ENCODE peak calls at places on chromosomes 12 and 14, in nine cellular contexts. Z is ovary, C is brain microvascular endothelial cell, B is esophagus squamous epithelium, Y is thyroid gland, L is DND-41, O is fibroblast of lung, P is neural progenitor cell, N is SK-N-SH. M is an unnamed sample. For H3K27me3, the result is how much of the 10 kb centered on the place peaks cover.

GRCh38 chr12:39441189-39441962 is 1.5 kb downstream of the KIF21A start:
- DNase-seq in O (no peak), P (no peak), Y (no peak), C (no peak), Z (no peak), L (no peak), N (no peak), B (no peak), M (no peak)

GRCh38 chr12:85923767-85924331 is 49.8 kb downstream of the NTS start:
- DNase-seq in O (peak), L (no peak), Z (no peak), B (no peak), Y (no peak), C (no peak), N (peak), P (peak), M (no peak)

GRCh38 chr12:24853588-24853987 is 95.3 kb downstream of the BCAT1 start:
- DNase-seq in Y (no peak), L (no peak), P (no peak), B (no peak), N (no peak), Z (no peak), O (peak), C (no peak), M (no peak)

GRCh38 chr12:57209916-57210315 is 6.7 kb upstream of the NXPH4 start:
- DNase-seq in B (no peak), P (no peak), N (no peak), C (no peak), O (no peak), Y (no peak), L (no peak), Z (no peak), M (no peak)

GRCh38 chr12:76936562-76937185 is 57.9 kb upstream of the CSRP2 start:
- DNase-seq in L (no peak), B (no peak), Z (no peak), O (no peak), P (no peak), N (no peak), Y (no peak), C (no peak), M (no peak)

GRCh38 chr12:10641735-10642500 is 28.5 kb upstream of the MAGOHB start:
- DNase-seq in Y (peak), P (no peak), N (no peak), B (no peak), Z (no peak), L (no peak), C (peak), O (peak), M (no peak)

GRCh38 chr14:98578204-98578603 is 693.8 kb downstream of the BCL11B start:
- DNase-seq in O (no peak), B (no peak), N (no peak), L (no peak), C (no peak), P (no peak), Z (no peak), Y (no peak), M (no peak)

GRCh38 chr14:92556863-92557543 is 43.4 kb downstream of the RIN3 start:
- DNase-seq in C (no peak), L (no peak), N (no peak), O (no peak), Z (no peak), B (no peak), Y (no peak), P (no peak), M (no peak)

GRCh38 chr12:14774944-14775651 is 28.2 kb downstream of the WBP11 start:
- DNase-seq in L (no peak), B (no peak), P (peak), N (peak), Y (peak), C (peak), O (peak), Z (peak), M (peak)

GRCh38 chr12:120238224-120238616 is 27.3 kb downstream of the PXN start:
- DNase-seq in N (no peak), P (no peak), C (no peak), B (no peak), L (no peak), Z (no peak), O (no peak), Y (no peak), M (no peak)

GRCh38 chr12:10363922-10364838 is 25.7 kb downstream of the KLRK1 start:
- DNase-seq in C (peak), P (peak), N (no peak), Y (peak), B (no peak), O (peak), L (peak), Z (peak), M (no peak)

GRCh38 chr12:2412305-2412643 is 359.5 kb downstream of the CACNA1C start:
- DNase-seq in C (no peak), Z (no peak), Y (no peak), P (peak), N (peak), O (no peak), L (no peak), B (no peak), M (peak)

GRCh38 chr14:25413058-25413457 is 363.1 kb upstream of the STXBP6 start:
- DNase-seq in O (no peak), B (no peak), P (no peak), Y (no peak), C (no peak), L (no peak), N (no peak), Z (no peak), M (no peak)

GRCh38 chr14:103188691-103189480 is 65.6 kb downstream of the TNFAIP2 start:
- DNase-seq in O (no peak), P (peak), B (no peak), L (no peak), Z (peak), C (no peak), Y (peak), N (peak), M (peak)

GRCh38 chr12:62191747-62192485 is 68.3 kb upstream of the USP15 start:
- DNase-seq in O (peak), Y (peak), N (peak), P (peak), L (peak), Z (peak), B (no peak), C (peak), M (peak)

GRCh38 chr12:14384783-14385638 is 19.5 kb downstream of the ATF7IP start:
- DNase-seq in P (peak), O (peak), L (peak), Z (peak), B (no peak), Y (peak), C (peak), N (peak), M (peak)

GRCh38 chr14:61561657-61562276 is 133.5 kb upstream of the HIF1A start:
- DNase-seq in B (peak), O (peak), C (peak), N (peak), Z (peak), P (no peak), L (no peak), Y (peak), M (no peak)

GRCh38 chr12:14946856-14947255 is 8.5 kb upstream of the ERP27 start:
- DNase-seq in C (no peak), P (no peak), N (no peak), O (no peak), L (no peak), B (no peak), Y (no peak), Z (no peak), M (no peak)

GRCh38 chr12:21615441-21615840 is 10.8 kb upstream of the GYS2 start:
- DNase-seq in O (no peak), N (no peak), Y (no peak), L (no peak), B (no peak), P (no peak), Z (no peak), C (peak), M (no peak)

GRCh38 chr14:91311284-91311662 is 66.8 kb upstream of the GPR68 start:
- DNase-seq in C (no peak), L (peak), P (no peak), B (no peak), N (no peak), O (no peak), Z (no peak), Y (no peak), M (no peak)

GRCh38 chr12:32140867-32141266 is 34.2 kb downstream of the BICD1 start:
- DNase-seq in B (no peak), O (no peak), Y (no peak), N (no peak), C (no peak), P (no peak), L (no peak), Z (no peak), M (no peak)

GRCh38 chr14:65255583-65256443 is 153.5 kb upstream of the MAX start:
- DNase-seq in Y (peak), L (peak), B (no peak), O (no peak), N (peak), P (peak), C (no peak), Z (no peak), M (peak)

GRCh38 chr12:26269554-26270284 is 74.3 kb downstream of the SSPN start:
- DNase-seq in P (no peak), N (no peak), Y (peak), L (no peak), B (no peak), O (no peak), Z (no peak), C (no peak), M (no peak)

GRCh38 chr12:63930971-63931370 is 86.5 kb downstream of the SRGAP1 start:
- DNase-seq in N (no peak), P (no peak), L (no peak), B (no peak), C (no peak), O (peak), Z (no peak), Y (no peak), M (no peak)

GRCh38 chr12:6548556-6549378 is 7.1 kb downstream of the IFFO1 start:
- DNase-seq in L (no peak), Z (no peak), B (no peak), O (peak), C (no peak), N (no peak), Y (no peak), P (no peak), M (peak)

GRCh38 chr12:37666069-37666781 is 650.3 kb upstream of the ALG10B start:
- DNase-seq in O (no peak), L (no peak), C (no peak), N (no peak), B (no peak), Z (no peak), P (no peak), Y (no peak), M (no peak)

GRCh38 chr12:49478949-49479664 is 59.7 kb upstream of the KCNH3 start:
- DNase-seq in C (no peak), B (no peak), N (no peak), O (no peak), P (no peak), Y (peak), Z (no peak), L (no peak), M (peak)

GRCh38 chr12:116718578-116719454 is 19.1 kb downstream of the SPRING1 start:
- DNase-seq in L (no peak), N (no peak), O (peak), C (no peak), Y (no peak), B (no peak), P (no peak), Z (no peak), M (no peak)

GRCh38 chr12:32535260-32535999 is 136.1 kb downstream of the FGD4 start:
- DNase-seq in Y (peak), L (peak), P (peak), Z (peak), N (peak), B (no peak), C (peak), O (peak), M (peak)

GRCh38 chr12:45914090-45914489 is 76.3 kb downstream of the SCAF11 start:
- DNase-seq in N (no peak), L (no peak), O (peak), Y (no peak), C (peak), P (peak), Z (no peak), B (no peak), M (peak)

GRCh38 chr12:25420116-25420515 is 133.0 kb downstream of the LMNTD1 start:
- DNase-seq in N (no peak), Z (no peak), B (no peak), C (peak), Y (no peak), O (no peak), P (peak), L (no peak), M (no peak)

GRCh38 chr12:104790296-104791125 is 167.6 kb downstream of the SLC41A2 start:
- DNase-seq in O (peak), C (no peak), Z (peak), N (peak), Y (peak), L (peak), B (no peak), P (peak), M (peak)

GRCh38 chr14:103879570-103880333 is 32.4 kb upstream of the PPP1R13B start:
- DNase-seq in O (no peak), N (peak), P (no peak), L (no peak), C (no peak), Z (peak), Y (peak), B (no peak), M (peak)

GRCh38 chr12:4270670-4271432 is 2.7 kb upstream of the CCND2 start:
- DNase-seq in O (peak), Z (peak), C (no peak), N (peak), Y (peak), P (peak), L (peak), B (no peak), M (peak)

GRCh38 chr14:38143651-38144505 is 63.8 kb upstream of the SSTR1 start:
- DNase-seq in L (no peak), N (no peak), O (peak), Z (no peak), Y (no peak), C (peak), B (no peak), P (no peak), M (no peak)

GRCh38 chr12:47905313-47905730 is 528 bp upstream of the VDR start:
- DNase-seq in C (no peak), B (no peak), L (no peak), P (no peak), O (no peak), Z (peak), N (peak), Y (peak), M (peak)

GRCh38 chr12:78759387-78759786 is 105.2 kb upstream of the SYT1 start:
- DNase-seq in L (no peak), Y (no peak), P (no peak), Z (no peak), B (no peak), C (peak), O (peak), N (no peak), M (no peak)

GRCh38 chr12:44021471-44021971 is 185.6 kb downstream of the TMEM117 start:
- DNase-seq in O (no peak), L (no peak), C (no peak), B (no peak), N (no peak), Z (no peak), Y (no peak), P (no peak), M (no peak)

GRCh38 chr12:115354476-115354890 is 670.5 kb upstream of the TBX3 start:
- DNase-seq in P (no peak), B (no peak), C (no peak), N (no peak), L (no peak), O (peak), Y (no peak), Z (no peak), M (no peak)

GRCh38 chr12:75129275-75129674 is 80.4 kb downstream of the KCNC2 start:
- DNase-seq in C (no peak), L (no peak), Z (no peak), Y (no peak), N (no peak), P (no peak), O (no peak), B (no peak), M (no peak)
- H3K27me3 ChIP-seq in C (under half), L (under half), Z (under half), Y (under half), N (under half), P (under half), O (under half), B (under half), M (under half)

GRCh38 chr12:130948136-130948535 is 5.6 kb upstream of the ADGRD1 start:
- DNase-seq in Y (no peak), B (no peak), L (no peak), N (no peak), O (no peak), Z (no peak), C (no peak), P (peak), M (peak)

GRCh38 chr12:130945793-130946492 is 7.8 kb upstream of the ADGRD1 start:
- DNase-seq in B (no peak), O (peak), C (no peak), L (no peak), P (no peak), N (no peak), Z (no peak), Y (peak), M (no peak)

GRCh38 chr12:130948751-130949150 is 5.0 kb upstream of the ADGRD1 start:
- DNase-seq in P (no peak), B (no peak), O (no peak), N (no peak), Z (no peak), L (no peak), Y (no peak), C (no peak), M (no peak)

GRCh38 chr12:130947028-130947427 is 6.7 kb upstream of the ADGRD1 start:
- DNase-seq in L (no peak), P (no peak), N (no peak), O (no peak), Z (peak), B (no peak), C (no peak), Y (no peak), M (no peak)

GRCh38 chr12:130944878-130945277 is 8.8 kb upstream of the ADGRD1 start:
- DNase-seq in Z (no peak), B (no peak), N (no peak), L (no peak), C (no peak), P (no peak), Y (no peak), O (no peak), M (no peak)
- H3K27me3 ChIP-seq in Z (under half), B (under half), N (under half), L (under half), C (under half), P (under half), Y (under half), O (under half), M (under half)

DNA sequence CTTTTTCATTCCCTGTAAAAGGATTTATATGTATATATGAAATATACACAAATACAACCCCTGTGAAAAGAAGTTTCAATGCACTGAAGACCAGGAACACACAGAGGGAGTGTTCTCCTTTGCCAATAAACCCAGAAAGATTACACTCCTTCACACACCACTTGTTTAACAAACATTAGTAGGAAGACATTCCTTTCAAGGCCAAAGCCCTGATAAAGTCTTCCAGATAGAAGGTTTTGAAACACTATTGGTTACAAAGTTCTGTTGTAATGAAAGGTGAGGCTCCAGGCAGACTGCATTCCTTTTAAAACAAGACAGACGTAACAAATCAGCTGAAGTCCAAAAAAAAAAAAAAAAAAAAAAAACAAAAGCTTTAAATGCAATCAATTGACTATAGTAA is 81.0 kb downstream of the PTPN21 start:
- DNase-seq in L (no peak), B (no peak), N (no peak), O (no peak), P (no peak), C (no peak), Z (no peak), Y (peak), M (no peak)
- H3K27me3 ChIP-seq in L (under half), B (under half), N (under half), O (under half), P (under half), C (under half), Z (under half), Y (under half), M (under half)

DNA sequence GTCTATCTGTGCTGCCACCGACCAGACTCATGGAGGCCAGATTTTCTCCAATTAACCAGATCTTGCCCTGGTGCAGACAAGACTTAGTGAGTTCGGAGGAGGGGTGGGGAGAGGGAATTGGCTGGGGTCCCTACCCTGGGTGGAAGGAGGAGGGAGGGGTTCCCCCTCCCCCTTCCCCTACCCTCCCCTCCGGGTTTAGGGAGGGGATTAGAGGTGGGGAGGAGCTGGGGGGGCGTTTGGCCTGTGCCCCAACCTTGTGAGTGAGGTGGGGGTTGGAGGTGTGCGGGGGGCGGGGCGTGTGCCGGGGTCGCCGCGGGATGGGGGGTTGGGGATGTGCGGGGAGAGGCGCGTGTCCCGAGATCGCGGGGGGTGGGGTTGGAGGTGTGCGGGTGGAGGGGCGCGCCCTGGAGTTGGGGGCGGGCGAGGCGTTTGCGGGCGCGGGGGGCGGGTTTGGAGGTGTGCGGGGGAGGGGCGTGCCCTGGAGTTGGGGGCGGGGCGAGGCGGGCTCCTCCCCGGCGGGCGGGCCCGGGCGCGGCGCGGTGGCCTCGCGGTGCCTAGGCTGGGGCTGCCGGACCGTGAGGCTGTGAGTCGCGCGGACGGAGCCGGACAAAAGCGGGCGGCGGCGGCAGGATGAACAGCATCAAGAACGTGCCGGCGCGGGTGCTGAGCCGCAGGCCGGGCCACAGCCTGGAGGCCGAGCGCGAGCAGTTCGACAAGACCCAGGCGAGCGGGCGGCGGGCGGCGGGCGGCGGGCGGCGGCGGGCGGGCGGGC is at the start of gene HIP1R:
- DNase-seq in L (peak), Z (no peak), Y (peak), C (no peak), B (no peak), P (peak), O (peak), N (peak), M (peak)
- H3K27me3 ChIP-seq in L (under half), Z (under half), Y (under half), C (under half), B (under half), P (half or more), O (under half), N (under half), M (under half)

GRCh38 chr14:101492716-101493115 is 68.6 kb upstream of the DIO3 start:
- DNase-seq in C (no peak), Z (peak), O (no peak), Y (no peak), B (no peak), N (no peak), L (no peak), P (no peak), M (peak)
- H3K27me3 ChIP-seq in C (under half), Z (under half), O (under half), Y (under half), B (under half), N (under half), L (under half), P (under half), M (under half)